ENCODE peak calls at places on chromosome X, in ten cellular contexts. K is progenitor cell of endocrine pancreas; H is brain microvascular endothelial cell; P is astrocyte of the spinal cord; D is transverse colon; S is effector memory CD8-positive, alpha-beta T cell; Z is activated CD4-positive, CD25-positive, alpha-beta regulatory T cell treated with anti-CD3 and anti-CD28 coated beads, Interleukin-2, amount 50 U/mL, for 16 hours; U is mesothelial cell of epicardium; N is HEK293T; W is globus pallidus. J is an unnamed sample.

GRCh38 chrX:19568422-19568821 is 53.1 kb upstream of the MAP3K15 start:
- DNase-seq in N (no peak), D (no peak), U (no peak), W (no peak), H (no peak), P (no peak), S (no peak), K (no peak), Z (no peak), J (no peak)

GRCh38 chrX:151153086-151153485 is 23.3 kb upstream of the GPR50 start:
- DNase-seq in D (no peak), S (no peak), H (peak; percentile 4), N (no peak), P (peak; percentile 24), U (no peak), K (no peak), W (no peak), Z (no peak), J (no peak)

GRCh38 chrX:132795211-132795610 is 163.2 kb downstream of the HS6ST2 start:
- DNase-seq in P (no peak), W (no peak), S (no peak), H (no peak), U (no peak), K (no peak), Z (no peak), D (no peak), N (no peak), J (no peak)

GRCh38 chrX:31929366-31929765 is 857.5 kb upstream of the FTHL17 start:
- DNase-seq in W (no peak), H (no peak), K (no peak), N (no peak), P (no peak), S (no peak), U (no peak), Z (no peak), D (no peak), J (no peak)

GRCh38 chrX:140317462-140317861 is 187.4 kb downstream of the SOX3 start:
- DNase-seq in W (no peak), N (no peak), Z (no peak), P (no peak), D (no peak), H (no peak), U (no peak), K (no peak), S (no peak), J (no peak)

GRCh38 chrX:7170903-7171302 is 22.9 kb upstream of the PUDP start:
- DNase-seq in N (peak; percentile 4), P (no peak), K (no peak), Z (no peak), S (peak; percentile 15), U (no peak), W (no peak), H (peak; percentile 7), D (peak; percentile 41), J (peak; percentile 7)

GRCh38 chrX:121831601-121832000 is 784.2 kb downstream of the GLUD2 start:
- DNase-seq in P (peak; percentile 3), S (no peak), W (no peak), U (no peak), H (no peak), N (no peak), Z (no peak), K (no peak), D (no peak), J (no peak)

GRCh38 chrX:1466232-1466661 is 13.5 kb upstream of the ASMTL start:
- DNase-seq in S (peak; percentile 10), K (peak; percentile 3), U (no peak), N (no peak), P (no peak), Z (no peak), W (no peak), D (no peak), H (no peak), J (no peak)

GRCh38 chrX:30875957-30876356 is 13.1 kb downstream of the TAB3 start:
- DNase-seq in W (no peak), D (no peak), H (peak; percentile 63), P (peak; percentile 54), U (no peak), Z (no peak), K (no peak), S (no peak), N (no peak), J (no peak)

GRCh38 chrX:136572030-136572429 is 40.0 kb downstream of the VGLL1 start:
- DNase-seq in Z (no peak), S (no peak), H (no peak), K (no peak), U (no peak), N (no peak), W (no peak), P (no peak), D (no peak), J (no peak)

GRCh38 chrX:124211312-124211942 is 121.0 kb upstream of the TEX13D start:
- DNase-seq in W (peak; percentile 32), U (no peak), N (peak; percentile 56), Z (no peak), P (no peak), S (peak; percentile 22), K (no peak), H (no peak), D (no peak), J (no peak)

J was measured in T follicular helper cell.